ENCODE peak calls at places on chromosome 3, in five cellular contexts. K is esophagus muscularis mucosa, E is colonic mucosa, F is GM12865, O is psoas muscle. Z is an unnamed sample.

GRCh38 chr3:16849795-16850194 is 35.0 kb upstream of the PLCL2 start:
- DNase-seq in K (no peak), E (no peak), F (no peak), O (no peak), Z (peak)

GRCh38 chr3:61877359-61877770 is 316.0 kb downstream of the PTPRG start:
- DNase-seq in K (no peak), E (no peak), F (peak), O (no peak), Z (peak)

GRCh38 chr3:15114466-15115358 is 15.8 kb upstream of the RBSN start:
- DNase-seq in K (no peak), E (no peak), F (no peak), O (no peak), Z (no peak)

GRCh38 chr3:126341755-126342150 is 15.5 kb downstream of the KLF15 start:
- DNase-seq in K (no peak), E (no peak), F (no peak), O (no peak), Z (no peak)

GRCh38 chr3:68958932-68959331 is 26.6 kb upstream of the TAFA4 start:
- DNase-seq in K (no peak), E (no peak), F (no peak), O (no peak), Z (no peak)

GRCh38 chr3:187165144-187165543 is 25.8 kb upstream of the RPL39L start:
- DNase-seq in K (no peak), E (peak), F (peak), O (no peak), Z (peak)

GRCh38 chr3:184551103-184551502 is 10.5 kb upstream of the EPHB3 start:
- DNase-seq in K (no peak), E (no peak), F (no peak), O (no peak), Z (no peak)

GRCh38 chr3:124373524-124373923 is 356.7 kb upstream of the UMPS start:
- DNase-seq in K (no peak), E (no peak), F (peak), O (no peak), Z (no peak)

GRCh38 chr3:46864051-46864881 is 1.0 kb upstream of the MYL3 start:
- DNase-seq in K (no peak), E (no peak), F (no peak), O (peak), Z (no peak)

GRCh38 chr3:123880998-123881561 is 3.1 kb downstream of the MYLK start:
- DNase-seq in K (peak), E (peak), F (no peak), O (no peak), Z (peak)

GRCh38 chr3:130470132-130470531 is 46.8 kb upstream of the COL6A6 start:
- DNase-seq in K (no peak), E (no peak), F (no peak), O (no peak), Z (no peak)

GRCh38 chr3:56864886-56865527 is 63.3 kb upstream of the ARHGEF3 start:
- DNase-seq in K (no peak), E (no peak), F (no peak), O (no peak), Z (no peak)

GRCh38 chr3:38124324-38125122 is 12.4 kb downstream of the ACAA1 start:
- DNase-seq in K (no peak), E (no peak), F (no peak), O (no peak), Z (no peak)

GRCh38 chr3:102255736-102256135 is 179.1 kb upstream of the ZPLD1 start:
- DNase-seq in K (no peak), E (no peak), F (no peak), O (no peak), Z (no peak)

GRCh38 chr3:182947892-182948291 is 32.4 kb downstream of the DCUN1D1 start:
- DNase-seq in K (no peak), E (no peak), F (peak), O (no peak), Z (no peak)

GRCh38 chr3:132870596-132870995 is 148.4 kb upstream of the NPHP3 start:
- DNase-seq in K (no peak), E (no peak), F (no peak), O (no peak), Z (no peak)

GRCh38 chr3:145952541-145952940 is 208.4 kb downstream of the PLOD2 start:
- DNase-seq in K (no peak), E (no peak), F (no peak), O (no peak), Z (peak)

GRCh38 chr3:128052831-128053419 is 688 bp downstream of the SEC61A1 start:
- DNase-seq in K (peak), E (no peak), F (no peak), O (no peak), Z (no peak)

DNA sequence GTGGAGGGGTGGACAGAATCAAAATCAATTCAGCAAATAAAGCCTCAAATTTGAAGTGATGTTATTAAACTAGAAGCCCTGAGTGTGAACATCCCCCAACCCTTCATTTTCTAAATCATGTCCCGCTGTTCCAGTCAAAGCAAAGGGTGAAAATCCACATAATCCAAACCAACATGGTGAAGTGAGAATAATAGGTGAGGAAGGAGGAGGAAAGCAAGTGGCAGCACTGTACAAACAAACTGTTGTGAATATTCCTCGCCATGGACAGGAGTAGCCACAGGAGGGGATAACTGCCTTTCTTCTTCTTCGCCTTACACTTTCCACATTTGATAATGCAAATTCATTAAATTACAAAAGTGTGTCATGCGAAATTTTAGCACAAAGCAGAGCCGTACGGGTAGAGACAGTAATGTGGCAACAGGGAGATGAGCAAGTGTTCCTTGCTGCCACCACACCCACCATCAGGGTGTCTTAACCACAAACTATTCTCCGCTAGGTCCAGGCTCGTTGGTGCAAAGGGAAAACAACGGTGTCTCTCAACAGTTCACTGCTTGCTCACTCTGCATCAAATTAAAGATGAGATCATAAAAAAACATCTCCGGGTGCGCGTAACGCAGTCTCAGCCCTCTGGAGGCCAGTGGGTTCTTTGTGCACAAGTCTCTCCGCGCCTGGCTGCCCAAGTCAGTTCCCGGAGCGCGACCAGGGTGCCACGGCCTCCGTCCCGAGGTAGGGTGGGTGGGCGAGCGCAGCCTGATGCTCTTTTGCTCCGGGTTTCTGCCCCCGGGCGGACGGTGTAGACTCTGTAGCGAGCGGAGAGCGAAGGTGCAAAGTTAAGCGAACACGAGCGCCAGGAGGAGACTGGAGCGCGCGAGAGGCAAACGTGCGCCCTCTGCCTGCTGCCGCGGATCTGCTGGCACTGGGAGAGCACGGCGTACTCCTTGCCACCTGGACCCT is 6.7 kb downstream of the EPHA3 start:
- DNase-seq in K (no peak), E (peak), F (peak), O (peak), Z (peak)
- H3K4me3 ChIP-seq in K (peak), E (peak), F (peak), O (peak), Z (peak)

GRCh38 chr3:143002727-143003126 is 1.4 kb downstream of the U2SURP start:
- DNase-seq in K (no peak), E (no peak), F (no peak), O (no peak), Z (no peak)
- H3K4me3 ChIP-seq in K (peak), E (peak), F (peak), O (peak), Z (peak)

DNA sequence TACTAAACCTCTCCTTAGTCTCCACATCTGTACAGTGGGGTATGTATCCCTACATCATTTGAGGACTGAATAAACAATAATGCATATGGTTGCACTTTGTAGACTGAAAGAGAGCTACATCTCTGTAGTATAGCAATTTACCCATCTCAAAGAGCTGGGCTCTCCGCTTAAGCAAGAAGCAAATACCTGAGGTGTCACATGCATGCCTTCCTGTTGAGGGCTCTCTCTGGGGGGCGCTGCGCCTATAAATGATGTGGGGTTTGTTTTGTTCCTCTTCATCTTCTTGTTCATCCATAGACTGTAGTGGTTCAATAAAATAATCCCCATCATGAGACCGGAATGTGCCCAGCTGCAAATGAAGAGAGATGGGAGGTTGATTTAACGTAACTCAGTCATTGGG is 6.8 kb downstream of the ADAMTS9 start:
- DNase-seq in K (peak), E (no peak), F (no peak), O (no peak), Z (no peak)
- H3K4me3 ChIP-seq in K (no peak), E (no peak), F (no peak), O (no peak), Z (no peak)

DNA sequence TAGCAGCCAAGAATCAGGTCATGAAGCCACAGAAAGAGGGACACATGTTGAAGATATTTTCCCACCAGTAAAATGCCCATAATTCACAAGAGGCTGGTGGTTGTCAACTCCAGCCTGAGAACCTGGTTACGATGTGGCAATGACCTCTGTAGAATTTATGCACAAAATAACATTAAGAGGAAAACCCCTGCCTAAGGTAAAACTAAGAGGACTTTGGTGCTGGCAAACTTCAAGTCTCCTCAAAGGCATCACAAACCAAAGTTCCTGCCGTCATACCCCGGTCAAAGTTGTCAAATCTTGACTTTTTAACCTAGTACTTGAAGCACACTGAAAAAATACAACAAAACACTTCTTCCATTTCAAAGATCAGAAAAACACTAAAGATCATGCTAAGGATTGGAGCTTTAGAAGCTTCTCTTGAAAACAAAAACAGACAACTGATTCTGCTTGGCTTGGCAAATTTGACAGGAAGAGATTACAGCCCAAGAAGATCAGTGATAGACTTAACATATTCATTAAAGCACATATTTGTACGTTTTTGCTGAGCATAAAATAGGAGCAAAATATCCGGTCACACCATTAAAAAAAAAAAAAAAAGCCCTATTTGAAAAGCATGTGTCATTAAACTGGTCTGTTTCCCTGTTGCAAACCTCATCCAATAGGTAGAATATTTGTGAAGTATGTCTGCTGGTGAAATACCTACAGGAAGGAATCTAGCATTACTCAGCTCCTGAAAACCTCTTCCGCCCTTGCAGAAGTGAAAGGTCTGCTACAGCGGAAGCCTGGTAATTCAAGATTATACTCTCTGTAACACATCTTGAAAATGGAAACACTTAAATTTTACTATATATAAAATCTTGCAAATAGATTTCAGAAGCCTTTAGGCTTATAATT is 22.8 kb downstream of the EIF4E3 start:
- DNase-seq in K (no peak), E (no peak), F (no peak), O (no peak), Z (no peak)
- H3K4me3 ChIP-seq in K (no peak), E (no peak), F (no peak), O (no peak), Z (no peak)

GRCh38 chr3:4504340-4505261 is 11.5 kb downstream of the ITPR1 start:
- DNase-seq in K (no peak), E (peak), F (peak), O (no peak), Z (no peak)
- H3K4me3 ChIP-seq in K (peak), E (no peak), F (peak), O (peak), Z (no peak)

GRCh38 chr3:138464490-138464860 is 30.1 kb downstream of the ESYT3 start:
- DNase-seq in K (no peak), E (no peak), F (no peak), O (no peak), Z (no peak)
- H3K4me3 ChIP-seq in K (no peak), E (no peak), F (no peak), O (no peak), Z (no peak)